ENCODE peak calls at places on chromosomes 5 and 9, in four cellular contexts. One of them, this sample, is unnamed.

GRCh38 chr9:123358181-123358894 is 2.3 kb downstream of the CRB2 start:
- DNase-seq in HepG2: no peak
- DNase-seq in K562: no peak
- DNase-seq in H1: no peak
- DNase-seq in this sample: no peak

GRCh38 chr5:158484968-158485367 is 614.7 kb downstream of the EBF1 start:
- DNase-seq in HepG2: no peak
- DNase-seq in H1: no peak
- DNase-seq in K562: no peak
- DNase-seq in this sample: no peak

GRCh38 chr5:53076014-53076413 is 33.5 kb downstream of the MOCS2 start:
- DNase-seq in H1: no peak
- DNase-seq in HepG2: no peak
- DNase-seq in K562: no peak
- DNase-seq in this sample: no peak

GRCh38 chr9:99055384-99055783 is 49.5 kb upstream of the TGFBR1 start:
- DNase-seq in HepG2: peak
- DNase-seq in H1: no peak
- DNase-seq in K562: no peak
- DNase-seq in this sample: no peak

GRCh38 chr5:146490089-146490843 is 25.7 kb downstream of the GPR151 start:
- DNase-seq in K562: no peak
- DNase-seq in HepG2: no peak
- DNase-seq in H1: no peak
- DNase-seq in this sample: no peak

GRCh38 chr9:106441283-106441682 is 421.7 kb upstream of the ZNF462 start:
- DNase-seq in HepG2: no peak
- DNase-seq in H1: no peak
- DNase-seq in K562: no peak
- DNase-seq in this sample: no peak

GRCh38 chr9:134522502-134522848 is 119.1 kb upstream of the COL5A1 start:
- DNase-seq in H1: no peak
- DNase-seq in K562: no peak
- DNase-seq in HepG2: no peak
- DNase-seq in this sample: no peak

GRCh38 chr5:171989946-171990712 is 16.3 kb downstream of the FBXW11 start:
- DNase-seq in K562: no peak
- DNase-seq in HepG2: no peak
- DNase-seq in H1: no peak
- DNase-seq in this sample: no peak

GRCh38 chr9:114000063-114000454 is 78.0 kb downstream of the AMBP start:
- DNase-seq in H1: no peak
- DNase-seq in K562: no peak
- DNase-seq in HepG2: no peak
- DNase-seq in this sample: no peak

GRCh38 chr5:125199968-125200841 is 453.8 kb upstream of the ZNF608 start:
- DNase-seq in HepG2: no peak
- DNase-seq in H1: no peak
- DNase-seq in K562: no peak
- DNase-seq in this sample: no peak

GRCh38 chr9:6827370-6827949 is 69.7 kb downstream of the KDM4C start:
- DNase-seq in HepG2: peak
- DNase-seq in H1: peak
- DNase-seq in K562: peak
- DNase-seq in this sample: peak

GRCh38 chr5:9498541-9499497 is 47.1 kb downstream of the SEMA5A start:
- DNase-seq in H1: peak
- DNase-seq in K562: peak
- DNase-seq in HepG2: peak
- DNase-seq in this sample: no peak

GRCh38 chr5:173920024-173920753 is 32.0 kb downstream of the CPEB4 start:
- DNase-seq in K562: no peak
- DNase-seq in HepG2: no peak
- DNase-seq in H1: no peak
- DNase-seq in this sample: no peak

GRCh38 chr9:124450241-124450924 is at the start of gene ADGRD2:
- DNase-seq in K562: peak
- DNase-seq in H1: peak
- DNase-seq in HepG2: no peak
- DNase-seq in this sample: no peak

GRCh38 chr5:181185560-181185959 is 19.4 kb downstream of the TRIM7 start:
- DNase-seq in H1: no peak
- DNase-seq in HepG2: no peak
- DNase-seq in K562: no peak
- DNase-seq in this sample: no peak

GRCh38 chr9:120643096-120643495 is 63.1 kb upstream of the CDK5RAP2 start:
- DNase-seq in H1: no peak
- DNase-seq in HepG2: no peak
- DNase-seq in K562: no peak
- DNase-seq in this sample: no peak

GRCh38 chr9:132242621-132243155 is 80.8 kb downstream of the NTNG2 start:
- DNase-seq in HepG2: no peak
- DNase-seq in K562: no peak
- DNase-seq in H1: peak
- DNase-seq in this sample: no peak

GRCh38 chr5:90201923-90202322 is 207.6 kb downstream of the CETN3 start:
- DNase-seq in H1: no peak
- DNase-seq in K562: no peak
- DNase-seq in HepG2: no peak
- DNase-seq in this sample: peak

GRCh38 chr5:11619339-11620028 is 284.8 kb downstream of the CTNND2 start:
- DNase-seq in K562: no peak
- DNase-seq in HepG2: peak
- DNase-seq in H1: no peak
- DNase-seq in this sample: no peak

GRCh38 chr9:37534412-37534811 is 41.8 kb downstream of the FBXO10 start:
- DNase-seq in HepG2: no peak
- DNase-seq in K562: no peak
- DNase-seq in H1: no peak
- DNase-seq in this sample: no peak

GRCh38 chr5:178435321-178436238 is 154.6 kb downstream of the COL23A1 start:
- DNase-seq in H1: peak
- DNase-seq in HepG2: no peak
- DNase-seq in K562: no peak
- DNase-seq in this sample: no peak

GRCh38 chr5:134490255-134490924 is 35.1 kb upstream of the JADE2 start:
- DNase-seq in HepG2: no peak
- DNase-seq in K562: no peak
- DNase-seq in H1: no peak
- DNase-seq in this sample: no peak

GRCh38 chr9:23537192-23538059 is 288.6 kb downstream of the ELAVL2 start:
- DNase-seq in HepG2: peak
- DNase-seq in K562: no peak
- DNase-seq in H1: peak
- DNase-seq in this sample: no peak

GRCh38 chr9:91122755-91123154 is 239.0 kb downstream of the AUH start:
- DNase-seq in H1: no peak
- DNase-seq in K562: no peak
- DNase-seq in HepG2: no peak
- DNase-seq in this sample: no peak
- TF ChIP-seq FOSL1 in H1: no peak
- TF ChIP-seq FOSL1 in K562: no peak
- TF ChIP-seq FOSL1 in HepG2: no peak
- TF ChIP-seq FOSL1 in this sample: no peak

GRCh38 chr9:96417051-96417586 is 1.1 kb downstream of the ZNF367 start:
- DNase-seq in K562: peak
- DNase-seq in H1: peak
- DNase-seq in HepG2: peak
- DNase-seq in this sample: peak

GRCh38 chr9:96417610-96418073 is 528 bp downstream of the ZNF367 start:
- DNase-seq in HepG2: no peak
- DNase-seq in H1: no peak
- DNase-seq in K562: no peak
- DNase-seq in this sample: no peak

GRCh38 chr9:96411129-96411820 is 6.9 kb downstream of the ZNF367 start:
- DNase-seq in K562: no peak
- DNase-seq in H1: no peak
- DNase-seq in HepG2: no peak
- DNase-seq in this sample: no peak

GRCh38 chr9:96412174-96412913 is 5.8 kb downstream of the ZNF367 start:
- DNase-seq in HepG2: no peak
- DNase-seq in H1: no peak
- DNase-seq in K562: no peak
- DNase-seq in this sample: no peak

GRCh38 chr9:96413312-96414221 is 4.6 kb downstream of the ZNF367 start:
- DNase-seq in HepG2: no peak
- DNase-seq in K562: no peak
- DNase-seq in H1: no peak
- DNase-seq in this sample: no peak
- H3K4me2 ChIP-seq in HepG2: peak
- H3K4me2 ChIP-seq in K562: peak
- H3K4me2 ChIP-seq in H1: no peak
- H3K4me2 ChIP-seq in this sample: no peak

DNA sequence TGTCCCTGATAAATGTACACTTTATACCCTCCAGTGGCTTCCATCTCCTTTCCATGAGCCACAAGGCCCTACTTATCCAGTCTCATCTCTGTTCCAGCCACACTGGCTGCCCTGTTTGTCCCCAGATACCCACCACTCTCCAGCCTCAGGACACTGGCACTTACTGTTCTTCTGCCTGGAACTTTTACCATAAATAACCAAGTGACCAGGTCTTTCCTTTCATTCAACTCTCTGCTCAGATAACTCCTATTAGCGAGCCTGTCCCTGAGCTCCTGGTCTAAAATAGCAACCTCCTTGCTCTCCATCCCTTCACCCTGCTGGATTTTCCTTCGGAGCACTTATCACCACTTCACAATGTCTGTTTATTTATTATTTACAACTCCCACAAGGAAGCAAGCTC is 16.6 kb upstream of the ENC1 start:
- DNase-seq in H1: no peak
- DNase-seq in HepG2: no peak
- DNase-seq in K562: no peak
- DNase-seq in this sample: no peak
- TF ChIP-seq ATF3 in H1: no peak
- TF ChIP-seq ATF3 in HepG2: no peak
- TF ChIP-seq ATF3 in K562: no peak
- TF ChIP-seq ATF3 in this sample: no peak

DNA sequence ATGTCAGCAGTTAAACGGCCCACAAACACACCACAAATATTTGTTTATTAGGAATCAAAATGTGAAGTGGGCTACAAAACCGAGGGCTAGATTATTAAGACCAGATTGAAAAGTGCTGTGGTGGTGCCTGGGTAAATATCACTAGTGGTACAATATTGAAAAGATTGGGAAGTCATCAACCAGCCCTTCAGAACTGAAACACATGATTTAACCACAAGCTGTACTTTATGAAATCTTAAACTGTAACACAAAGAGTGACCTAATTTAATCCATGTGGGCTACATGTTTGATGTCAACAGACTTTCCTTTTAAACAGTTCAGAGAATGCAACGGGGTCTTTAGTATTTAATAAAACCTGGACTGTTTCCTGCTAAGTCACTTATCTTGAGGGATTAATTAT is 182.3 kb downstream of the SPATA31D1 start:
- DNase-seq in HepG2: no peak
- DNase-seq in H1: no peak
- DNase-seq in K562: no peak
- DNase-seq in this sample: no peak
- TF ChIP-seq FOSL1 in HepG2: no peak
- TF ChIP-seq FOSL1 in H1: no peak
- TF ChIP-seq FOSL1 in K562: no peak
- TF ChIP-seq FOSL1 in this sample: no peak

DNA sequence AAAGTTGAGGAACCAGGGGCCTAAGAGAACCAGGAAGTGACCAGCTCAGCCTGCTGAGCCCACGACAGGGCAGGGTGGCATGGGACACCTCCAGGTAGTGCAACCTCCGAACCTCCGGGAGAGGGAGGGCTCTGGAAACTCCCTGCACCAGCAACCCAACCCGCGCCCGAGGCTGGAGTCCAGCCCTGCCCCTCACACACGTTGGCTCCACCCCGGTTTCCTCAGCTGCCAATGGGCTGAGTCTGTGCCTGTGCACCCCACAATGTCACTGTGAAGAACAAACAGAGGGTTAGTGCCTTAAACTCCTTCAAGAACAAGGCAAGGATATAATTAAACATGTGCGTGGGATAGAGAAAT is 17.0 kb upstream of the UNC5A start:
- DNase-seq in H1: peak
- DNase-seq in K562: no peak
- DNase-seq in HepG2: no peak
- DNase-seq in this sample: no peak
- H3K4me2 ChIP-seq in H1: peak
- H3K4me2 ChIP-seq in K562: no peak
- H3K4me2 ChIP-seq in HepG2: no peak
- H3K4me2 ChIP-seq in this sample: peak

This sample was measured in HCT116.